ENCODE peak calls at places on chromosome 15, in six cellular contexts. O is cardiac muscle cell, F is astrocyte, M is body of pancreas, R is tibial nerve, Y is right lobe of liver. T is an unnamed sample. For H3K36me3, the result is how much of the 10 kb centered on the place peaks cover.

GRCh38 chr15:72063186-72063585 is 54.8 kb downstream of the MYO9A start:
- DNase-seq in O (peak), F (no peak), M (no peak), R (no peak), Y (no peak), T (no peak)

GRCh38 chr15:92454525-92455105 is 60.9 kb downstream of the ST8SIA2 start:
- DNase-seq in O (no peak), F (no peak), M (no peak), R (no peak), Y (no peak), T (no peak)

GRCh38 chr15:66046751-66047150 is 177.5 kb downstream of the RAB11A start:
- DNase-seq in O (no peak), F (no peak), M (no peak), R (no peak), Y (no peak), T (no peak)

GRCh38 chr15:58235961-58236360 is 97.8 kb downstream of the AQP9 start:
- DNase-seq in O (no peak), F (no peak), M (no peak), R (no peak), Y (no peak), T (peak)

GRCh38 chr15:61943992-61944391 is 116.3 kb downstream of the VPS13C start:
- DNase-seq in O (no peak), F (no peak), M (no peak), R (no peak), Y (no peak), T (no peak)

GRCh38 chr15:35519536-35520149 is 26.3 kb downstream of the DPH6 start:
- DNase-seq in O (peak), F (peak), M (no peak), R (no peak), Y (no peak), T (peak)

GRCh38 chr15:48273047-48273446 is 58.2 kb upstream of the DUT start:
- DNase-seq in O (no peak), F (no peak), M (no peak), R (no peak), Y (no peak), T (no peak)

GRCh38 chr15:38061856-38062649 is 127.6 kb downstream of the TMCO5A start:
- DNase-seq in O (no peak), F (no peak), M (no peak), R (no peak), Y (no peak), T (no peak)

GRCh38 chr15:92068121-92068520 is 214.6 kb downstream of the SLCO3A1 start:
- DNase-seq in O (no peak), F (peak), M (no peak), R (no peak), Y (no peak), T (no peak)

GRCh38 chr15:71469393-71469792 is 341.0 kb upstream of the NR2E3 start:
- DNase-seq in O (no peak), F (no peak), M (no peak), R (no peak), Y (no peak), T (no peak)

GRCh38 chr15:29398907-29399306 is 129.3 kb upstream of the NSMCE3 start:
- DNase-seq in O (no peak), F (no peak), M (no peak), R (no peak), Y (no peak), T (no peak)

GRCh38 chr15:87597346-87598052 is 659.0 kb downstream of the NTRK3 start:
- DNase-seq in O (peak), F (no peak), M (no peak), R (no peak), Y (no peak), T (no peak)

GRCh38 chr15:73362900-73363299 is 5.9 kb downstream of the HCN4 start:
- DNase-seq in O (no peak), F (no peak), M (peak), R (no peak), Y (no peak), T (no peak)

GRCh38 chr15:79192462-79193036 is 90.0 kb upstream of the ANKRD34C start:
- DNase-seq in O (no peak), F (peak), M (no peak), R (no peak), Y (no peak), T (no peak)

GRCh38 chr15:39198044-39198625 is 382.7 kb upstream of the THBS1 start:
- DNase-seq in O (no peak), F (no peak), M (no peak), R (no peak), Y (no peak), T (peak)

GRCh38 chr15:90862487-90862886 is 5.9 kb upstream of the FURIN start:
- DNase-seq in O (no peak), F (no peak), M (no peak), R (no peak), Y (no peak), T (no peak)

GRCh38 chr15:60479711-60480110 is 769 bp upstream of the ICE2 start:
- DNase-seq in O (no peak), F (no peak), M (no peak), R (no peak), Y (no peak), T (no peak)

GRCh38 chr15:95446854-95447253 is 883.6 kb upstream of the NR2F2 start:
- DNase-seq in O (no peak), F (no peak), M (no peak), R (no peak), Y (no peak), T (no peak)

GRCh38 chr15:75791337-75791713 is 51.9 kb upstream of the UBE2Q2 start:
- DNase-seq in O (no peak), F (no peak), M (no peak), R (no peak), Y (no peak), T (no peak)

GRCh38 chr15:26971303-26972018 is 480 bp downstream of the GABRG3 start:
- DNase-seq in O (no peak), F (no peak), M (no peak), R (no peak), Y (no peak), T (no peak)

GRCh38 chr15:100879461-100880138 is at the start of gene ALDH1A3:
- DNase-seq in O (peak), F (peak), M (peak), R (peak), Y (peak), T (peak)

GRCh38 chr15:72098076-72098475 is 19.9 kb downstream of the MYO9A start:
- DNase-seq in O (peak), F (peak), M (no peak), R (no peak), Y (no peak), T (no peak)

GRCh38 chr15:47715856-47716445 is 1.4 kb upstream of the SEMA6D start:
- DNase-seq in O (peak), F (peak), M (no peak), R (no peak), Y (no peak), T (no peak)

GRCh38 chr15:51969728-51970127 is 1.9 kb downstream of the LEO1 start:
- DNase-seq in O (no peak), F (peak), M (no peak), R (no peak), Y (no peak), T (no peak)

GRCh38 chr15:60889506-60889905 is 339.6 kb downstream of the RORA start:
- DNase-seq in O (no peak), F (no peak), M (no peak), R (no peak), Y (no peak), T (no peak)

GRCh38 chr15:41055706-41056105 is 60.4 kb downstream of the INO80 start:
- DNase-seq in O (no peak), F (no peak), M (no peak), R (no peak), Y (no peak), T (no peak)
- H3K36me3 ChIP-seq in O (half or more), F (half or more), M (under half), R (under half), Y (half or more), T (under half)

DNA sequence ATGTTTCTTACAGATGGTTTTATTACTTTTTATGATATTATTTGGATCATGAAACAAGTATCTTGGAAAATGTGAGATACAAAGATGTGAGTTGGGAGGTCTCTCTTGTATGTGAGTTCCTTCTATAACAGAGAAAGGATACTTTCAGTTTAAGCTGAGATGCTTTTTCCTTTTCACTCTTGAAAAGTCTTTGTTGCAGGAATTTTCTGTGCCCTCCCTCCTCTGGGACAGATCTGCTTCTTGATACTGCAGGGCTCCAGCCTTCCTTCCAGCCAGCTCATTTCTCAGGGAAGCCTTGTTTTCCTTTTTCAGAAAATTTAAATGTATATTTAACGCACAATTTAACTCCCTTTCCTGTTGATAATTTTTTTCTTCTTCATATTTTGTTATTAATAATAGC is 105.4 kb downstream of the IGF1R start:
- DNase-seq in O (no peak), F (no peak), M (no peak), R (no peak), Y (no peak), T (no peak)
- H3K4me3 ChIP-seq in O (no peak), F (peak), M (no peak), R (peak), Y (no peak), T (peak)

DNA sequence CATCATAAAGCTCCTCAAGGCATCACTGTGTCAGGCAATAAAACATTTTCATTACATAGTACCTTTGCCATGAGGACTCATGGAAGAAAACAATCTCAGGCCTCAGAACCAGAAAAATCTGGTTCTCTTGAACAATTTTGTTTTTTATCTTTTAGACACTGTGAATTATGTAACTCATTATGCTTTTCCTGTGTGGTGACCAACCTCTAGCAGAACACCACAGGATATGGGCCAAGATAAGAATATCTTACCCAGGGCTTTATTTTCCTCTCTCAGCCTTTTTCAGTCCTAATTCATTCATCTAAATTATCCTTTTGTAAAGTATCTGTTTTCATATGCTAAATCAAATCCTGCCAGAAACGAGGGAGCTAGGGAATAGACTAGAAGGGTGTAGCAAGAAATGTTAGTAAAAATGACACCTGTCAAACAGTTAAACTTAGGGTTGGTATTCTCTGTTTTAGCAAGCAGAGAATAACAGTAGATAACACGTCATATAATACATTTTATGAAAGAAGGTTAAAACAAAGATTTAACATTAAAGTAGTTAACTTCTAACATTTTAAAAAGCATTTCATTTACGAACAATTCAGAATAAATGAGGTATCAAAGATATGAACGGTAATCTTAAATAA is 111.1 kb downstream of the FBXL22 start:
- DNase-seq in O (peak), F (peak), M (no peak), R (no peak), Y (no peak), T (no peak)
- TF ChIP-seq CTCF in O (no peak), F (no peak), M (no peak), R (no peak), Y (no peak), T (no peak)

GRCh38 chr15:85725019-85725418 is 69.7 kb downstream of the KLHL25 start:
- DNase-seq in O (peak), F (peak), M (no peak), R (no peak), Y (no peak), T (no peak)

GRCh38 chr15:85723960-85724945 is 70.5 kb downstream of the KLHL25 start:
- DNase-seq in O (no peak), F (no peak), M (no peak), R (no peak), Y (no peak), T (no peak)

GRCh38 chr15:85725564-85725963 is 69.2 kb downstream of the KLHL25 start:
- DNase-seq in O (no peak), F (no peak), M (no peak), R (no peak), Y (no peak), T (no peak)

GRCh38 chr15:85726446-85726845 is 68.3 kb downstream of the KLHL25 start:
- DNase-seq in O (no peak), F (no peak), M (no peak), R (no peak), Y (no peak), T (no peak)

GRCh38 chr15:85727068-85727467 is 67.7 kb downstream of the KLHL25 start:
- DNase-seq in O (peak), F (no peak), M (no peak), R (peak), Y (no peak), T (no peak)
- H3K36me3 ChIP-seq in O (under half), F (under half), M (half or more), R (under half), Y (under half), T (under half)

DNA sequence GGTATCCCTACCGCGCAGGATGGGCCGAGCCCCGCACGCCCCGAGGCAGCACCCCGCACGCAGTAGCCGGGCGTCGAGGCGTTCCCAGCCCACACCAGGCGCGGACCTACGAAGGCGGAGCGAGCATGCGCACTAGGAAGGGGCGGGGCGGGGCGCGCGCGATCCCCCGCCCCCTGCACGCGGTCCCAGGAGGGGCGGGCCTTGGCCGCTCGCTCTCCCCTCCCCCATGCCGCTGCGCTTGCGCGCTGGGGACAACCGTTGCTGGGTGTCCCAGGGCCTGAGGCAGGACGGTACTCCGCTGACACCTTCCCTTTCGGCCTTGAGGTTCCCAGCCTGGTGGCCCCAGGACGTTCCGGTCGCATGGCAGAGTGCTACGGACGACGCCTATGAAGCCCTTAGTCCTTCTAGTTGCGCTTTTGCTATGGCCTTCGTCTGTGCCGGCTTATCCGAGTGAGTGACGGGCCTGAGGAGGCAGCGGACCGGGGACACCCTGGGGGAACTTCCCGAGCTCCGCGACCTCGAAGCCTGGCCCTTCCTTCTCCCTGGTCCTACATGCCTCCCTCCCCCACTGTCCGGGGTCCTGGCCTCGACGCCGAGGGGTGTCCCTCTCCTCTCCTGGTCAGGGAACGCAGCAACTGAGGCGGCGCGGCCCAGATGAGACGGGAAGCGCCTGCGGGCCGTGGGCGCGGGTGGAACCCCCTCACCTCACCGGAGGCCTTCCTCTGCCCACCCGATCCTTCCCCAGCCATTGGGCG is at the start of gene SPESP1:
- DNase-seq in O (peak), F (peak), M (peak), R (peak), Y (peak), T (no peak)
- H3K4me3 ChIP-seq in O (no peak), F (peak), M (no peak), R (peak), Y (no peak), T (peak)

DNA sequence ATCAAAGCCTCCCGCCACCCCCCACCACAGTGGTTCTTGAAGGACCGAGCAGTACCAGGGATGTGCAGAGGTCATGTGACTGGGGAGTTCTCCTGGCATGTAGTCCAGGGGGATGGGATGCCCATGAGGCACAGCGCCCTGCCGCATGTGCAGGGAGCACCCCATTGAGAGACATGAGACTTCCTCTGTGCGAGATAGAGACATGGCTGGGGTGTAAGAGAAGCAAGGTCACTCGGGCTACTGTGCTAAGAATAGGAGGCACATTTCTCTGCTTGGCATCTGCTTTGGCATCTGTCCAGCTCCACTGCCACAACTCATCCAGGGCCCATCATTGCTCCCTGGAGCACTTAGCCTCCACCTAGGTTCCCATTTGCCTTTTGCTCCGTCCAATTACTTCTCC is 2.4 kb upstream of the CYP1A1 start:
- DNase-seq in O (no peak), F (no peak), M (no peak), R (no peak), Y (no peak), T (no peak)
- TF ChIP-seq CTCF in O (no peak), F (no peak), M (no peak), R (no peak), Y (no peak), T (no peak)